ENCODE peak calls at places on chromosomes 13 and 19, in six cellular contexts. One of them, this sample, is unnamed.
A peak's percentile ranks its signal among the peaks of the same experiment; 100 is the strongest.

GRCh38 chr13:109400625-109401257 is 385.6 kb downstream of the IRS2 start:
- DNase-seq in amygdala: no peak
- DNase-seq in activated CD4-positive, alpha-beta T cell treated with anti-CD3 and anti-CD28 coated beads for 48 hours: no peak
- DNase-seq in stimulated activated CD8-positive, alpha-beta memory T cell treated with anti-CD3 and anti-CD28 coated beads, Interleukin-15, amount 100 ng/mL, for 24 hours: no peak
- DNase-seq in T-helper 2 cell: no peak
- DNase-seq in endothelial cell: no peak
- DNase-seq in this sample: no peak

GRCh38 chr13:24308068-24308445 is 1.3 kb upstream of the C1QTNF9 start:
- DNase-seq in amygdala: no peak
- DNase-seq in activated CD4-positive, alpha-beta T cell treated with anti-CD3 and anti-CD28 coated beads for 48 hours: no peak
- DNase-seq in stimulated activated CD8-positive, alpha-beta memory T cell treated with anti-CD3 and anti-CD28 coated beads, Interleukin-15, amount 100 ng/mL, for 24 hours: no peak
- DNase-seq in T-helper 2 cell: no peak
- DNase-seq in endothelial cell: no peak
- DNase-seq in this sample: no peak

GRCh38 chr19:19628499-19629134 is 597 bp upstream of the LPAR2 start:
- DNase-seq in amygdala: no peak
- DNase-seq in activated CD4-positive, alpha-beta T cell treated with anti-CD3 and anti-CD28 coated beads for 48 hours: peak; percentile 66
- DNase-seq in stimulated activated CD8-positive, alpha-beta memory T cell treated with anti-CD3 and anti-CD28 coated beads, Interleukin-15, amount 100 ng/mL, for 24 hours: no peak
- DNase-seq in T-helper 2 cell: no peak
- DNase-seq in endothelial cell: peak; percentile 57
- DNase-seq in this sample: no peak

GRCh38 chr13:43977911-43978310 is 98.2 kb downstream of the LACC1 start:
- DNase-seq in amygdala: no peak
- DNase-seq in activated CD4-positive, alpha-beta T cell treated with anti-CD3 and anti-CD28 coated beads for 48 hours: no peak
- DNase-seq in stimulated activated CD8-positive, alpha-beta memory T cell treated with anti-CD3 and anti-CD28 coated beads, Interleukin-15, amount 100 ng/mL, for 24 hours: no peak
- DNase-seq in T-helper 2 cell: no peak
- DNase-seq in endothelial cell: no peak
- DNase-seq in this sample: no peak

GRCh38 chr19:41543582-41543981 is 32.4 kb upstream of the CEACAM21 start:
- DNase-seq in amygdala: no peak
- DNase-seq in activated CD4-positive, alpha-beta T cell treated with anti-CD3 and anti-CD28 coated beads for 48 hours: no peak
- DNase-seq in stimulated activated CD8-positive, alpha-beta memory T cell treated with anti-CD3 and anti-CD28 coated beads, Interleukin-15, amount 100 ng/mL, for 24 hours: no peak
- DNase-seq in T-helper 2 cell: no peak
- DNase-seq in endothelial cell: no peak
- DNase-seq in this sample: no peak

GRCh38 chr13:40290758-40291157 is 375.7 kb downstream of the FOXO1 start:
- DNase-seq in amygdala: no peak
- DNase-seq in activated CD4-positive, alpha-beta T cell treated with anti-CD3 and anti-CD28 coated beads for 48 hours: no peak
- DNase-seq in stimulated activated CD8-positive, alpha-beta memory T cell treated with anti-CD3 and anti-CD28 coated beads, Interleukin-15, amount 100 ng/mL, for 24 hours: no peak
- DNase-seq in T-helper 2 cell: no peak
- DNase-seq in endothelial cell: no peak
- DNase-seq in this sample: no peak

GRCh38 chr19:47097396-47098217 is 16.0 kb downstream of the ZC3H4 start:
- DNase-seq in amygdala: peak; percentile 29
- DNase-seq in activated CD4-positive, alpha-beta T cell treated with anti-CD3 and anti-CD28 coated beads for 48 hours: no peak
- DNase-seq in stimulated activated CD8-positive, alpha-beta memory T cell treated with anti-CD3 and anti-CD28 coated beads, Interleukin-15, amount 100 ng/mL, for 24 hours: no peak
- DNase-seq in T-helper 2 cell: no peak
- DNase-seq in endothelial cell: no peak
- DNase-seq in this sample: no peak

GRCh38 chr13:75372923-75373841 is 108.8 kb downstream of the TBC1D4 start:
- DNase-seq in amygdala: no peak
- DNase-seq in activated CD4-positive, alpha-beta T cell treated with anti-CD3 and anti-CD28 coated beads for 48 hours: no peak
- DNase-seq in stimulated activated CD8-positive, alpha-beta memory T cell treated with anti-CD3 and anti-CD28 coated beads, Interleukin-15, amount 100 ng/mL, for 24 hours: no peak
- DNase-seq in T-helper 2 cell: no peak
- DNase-seq in endothelial cell: no peak
- DNase-seq in this sample: peak; percentile 8

GRCh38 chr19:19319725-19320361 is 466 bp downstream of the SUGP1 start:
- DNase-seq in amygdala: no peak
- DNase-seq in activated CD4-positive, alpha-beta T cell treated with anti-CD3 and anti-CD28 coated beads for 48 hours: peak; percentile 18
- DNase-seq in stimulated activated CD8-positive, alpha-beta memory T cell treated with anti-CD3 and anti-CD28 coated beads, Interleukin-15, amount 100 ng/mL, for 24 hours: no peak
- DNase-seq in T-helper 2 cell: peak; percentile 41
- DNase-seq in endothelial cell: no peak
- DNase-seq in this sample: no peak

GRCh38 chr19:42018503-42019193 is 24.6 kb upstream of the ATP1A3 start:
- DNase-seq in amygdala: no peak
- DNase-seq in activated CD4-positive, alpha-beta T cell treated with anti-CD3 and anti-CD28 coated beads for 48 hours: no peak
- DNase-seq in stimulated activated CD8-positive, alpha-beta memory T cell treated with anti-CD3 and anti-CD28 coated beads, Interleukin-15, amount 100 ng/mL, for 24 hours: no peak
- DNase-seq in T-helper 2 cell: no peak
- DNase-seq in endothelial cell: no peak
- DNase-seq in this sample: no peak

GRCh38 chr19:38093587-38093986 is 130.4 kb downstream of the DPF1 start:
- DNase-seq in amygdala: no peak
- DNase-seq in activated CD4-positive, alpha-beta T cell treated with anti-CD3 and anti-CD28 coated beads for 48 hours: no peak
- DNase-seq in stimulated activated CD8-positive, alpha-beta memory T cell treated with anti-CD3 and anti-CD28 coated beads, Interleukin-15, amount 100 ng/mL, for 24 hours: no peak
- DNase-seq in T-helper 2 cell: no peak
- DNase-seq in endothelial cell: no peak
- DNase-seq in this sample: no peak

GRCh38 chr13:69109891-69110525 is 997.6 kb upstream of the ATXN8OS start:
- DNase-seq in amygdala: no peak
- DNase-seq in activated CD4-positive, alpha-beta T cell treated with anti-CD3 and anti-CD28 coated beads for 48 hours: no peak
- DNase-seq in stimulated activated CD8-positive, alpha-beta memory T cell treated with anti-CD3 and anti-CD28 coated beads, Interleukin-15, amount 100 ng/mL, for 24 hours: no peak
- DNase-seq in T-helper 2 cell: no peak
- DNase-seq in endothelial cell: no peak
- DNase-seq in this sample: no peak

GRCh38 chr19:2469102-2469914 is 6.6 kb upstream of the GADD45B start:
- DNase-seq in amygdala: no peak
- DNase-seq in activated CD4-positive, alpha-beta T cell treated with anti-CD3 and anti-CD28 coated beads for 48 hours: peak; percentile 69
- DNase-seq in stimulated activated CD8-positive, alpha-beta memory T cell treated with anti-CD3 and anti-CD28 coated beads, Interleukin-15, amount 100 ng/mL, for 24 hours: no peak
- DNase-seq in T-helper 2 cell: peak; percentile 37
- DNase-seq in endothelial cell: no peak
- DNase-seq in this sample: no peak

GRCh38 chr13:108360139-108360538 is 90.6 kb downstream of the TNFSF13B start:
- DNase-seq in amygdala: no peak
- DNase-seq in activated CD4-positive, alpha-beta T cell treated with anti-CD3 and anti-CD28 coated beads for 48 hours: no peak
- DNase-seq in stimulated activated CD8-positive, alpha-beta memory T cell treated with anti-CD3 and anti-CD28 coated beads, Interleukin-15, amount 100 ng/mL, for 24 hours: no peak
- DNase-seq in T-helper 2 cell: no peak
- DNase-seq in endothelial cell: no peak
- DNase-seq in this sample: no peak

GRCh38 chr19:19064098-19064722 is 416 bp downstream of the SLC25A42 start:
- DNase-seq in amygdala: no peak
- DNase-seq in activated CD4-positive, alpha-beta T cell treated with anti-CD3 and anti-CD28 coated beads for 48 hours: no peak
- DNase-seq in stimulated activated CD8-positive, alpha-beta memory T cell treated with anti-CD3 and anti-CD28 coated beads, Interleukin-15, amount 100 ng/mL, for 24 hours: no peak
- DNase-seq in T-helper 2 cell: no peak
- DNase-seq in endothelial cell: peak; percentile 62
- DNase-seq in this sample: peak; percentile 16

GRCh38 chr19:1862424-1863307 is 713 bp downstream of the KLF16 start:
- DNase-seq in amygdala: no peak
- DNase-seq in activated CD4-positive, alpha-beta T cell treated with anti-CD3 and anti-CD28 coated beads for 48 hours: peak; percentile 64
- DNase-seq in stimulated activated CD8-positive, alpha-beta memory T cell treated with anti-CD3 and anti-CD28 coated beads, Interleukin-15, amount 100 ng/mL, for 24 hours: peak; percentile 56
- DNase-seq in T-helper 2 cell: peak; percentile 68
- DNase-seq in endothelial cell: no peak
- DNase-seq in this sample: no peak

GRCh38 chr19:50780753-50781480 is 9.3 kb upstream of the ACP4 start:
- DNase-seq in amygdala: no peak
- DNase-seq in activated CD4-positive, alpha-beta T cell treated with anti-CD3 and anti-CD28 coated beads for 48 hours: no peak
- DNase-seq in stimulated activated CD8-positive, alpha-beta memory T cell treated with anti-CD3 and anti-CD28 coated beads, Interleukin-15, amount 100 ng/mL, for 24 hours: no peak
- DNase-seq in T-helper 2 cell: no peak
- DNase-seq in endothelial cell: no peak
- DNase-seq in this sample: no peak

GRCh38 chr13:69566104-69566716 is 541.4 kb upstream of the ATXN8OS start:
- DNase-seq in amygdala: no peak
- DNase-seq in activated CD4-positive, alpha-beta T cell treated with anti-CD3 and anti-CD28 coated beads for 48 hours: no peak
- DNase-seq in stimulated activated CD8-positive, alpha-beta memory T cell treated with anti-CD3 and anti-CD28 coated beads, Interleukin-15, amount 100 ng/mL, for 24 hours: no peak
- DNase-seq in T-helper 2 cell: no peak
- DNase-seq in endothelial cell: no peak
- DNase-seq in this sample: no peak

GRCh38 chr13:75812751-75813181 is 176.6 kb downstream of the LMO7 start:
- DNase-seq in amygdala: no peak
- DNase-seq in activated CD4-positive, alpha-beta T cell treated with anti-CD3 and anti-CD28 coated beads for 48 hours: no peak
- DNase-seq in stimulated activated CD8-positive, alpha-beta memory T cell treated with anti-CD3 and anti-CD28 coated beads, Interleukin-15, amount 100 ng/mL, for 24 hours: no peak
- DNase-seq in T-helper 2 cell: no peak
- DNase-seq in endothelial cell: no peak
- DNase-seq in this sample: no peak

GRCh38 chr19:7554990-7555864 is 19.7 kb downstream of the PNPLA6 start:
- DNase-seq in amygdala: no peak
- DNase-seq in activated CD4-positive, alpha-beta T cell treated with anti-CD3 and anti-CD28 coated beads for 48 hours: peak; percentile 67
- DNase-seq in stimulated activated CD8-positive, alpha-beta memory T cell treated with anti-CD3 and anti-CD28 coated beads, Interleukin-15, amount 100 ng/mL, for 24 hours: no peak
- DNase-seq in T-helper 2 cell: no peak
- DNase-seq in endothelial cell: no peak
- DNase-seq in this sample: peak; percentile 64

GRCh38 chr13:32734511-32734910 is 148.3 kb downstream of the PDS5B start:
- DNase-seq in amygdala: no peak
- DNase-seq in activated CD4-positive, alpha-beta T cell treated with anti-CD3 and anti-CD28 coated beads for 48 hours: peak; percentile 40
- DNase-seq in stimulated activated CD8-positive, alpha-beta memory T cell treated with anti-CD3 and anti-CD28 coated beads, Interleukin-15, amount 100 ng/mL, for 24 hours: no peak
- DNase-seq in T-helper 2 cell: peak; percentile 6
- DNase-seq in endothelial cell: no peak
- DNase-seq in this sample: peak; percentile 2

GRCh38 chr13:76296751-76297150 is 589.5 kb downstream of the KCTD12 start:
- DNase-seq in amygdala: no peak
- DNase-seq in activated CD4-positive, alpha-beta T cell treated with anti-CD3 and anti-CD28 coated beads for 48 hours: no peak
- DNase-seq in stimulated activated CD8-positive, alpha-beta memory T cell treated with anti-CD3 and anti-CD28 coated beads, Interleukin-15, amount 100 ng/mL, for 24 hours: no peak
- DNase-seq in T-helper 2 cell: no peak
- DNase-seq in endothelial cell: no peak
- DNase-seq in this sample: no peak

GRCh38 chr19:16462757-16463250 is 9.0 kb downstream of the EPS15L1 start:
- DNase-seq in amygdala: no peak
- DNase-seq in activated CD4-positive, alpha-beta T cell treated with anti-CD3 and anti-CD28 coated beads for 48 hours: no peak
- DNase-seq in stimulated activated CD8-positive, alpha-beta memory T cell treated with anti-CD3 and anti-CD28 coated beads, Interleukin-15, amount 100 ng/mL, for 24 hours: no peak
- DNase-seq in T-helper 2 cell: peak; percentile 48
- DNase-seq in endothelial cell: no peak
- DNase-seq in this sample: no peak

GRCh38 chr19:5718579-5719273 is 1.2 kb downstream of the LONP1 start:
- DNase-seq in amygdala: no peak
- DNase-seq in activated CD4-positive, alpha-beta T cell treated with anti-CD3 and anti-CD28 coated beads for 48 hours: peak; percentile 78
- DNase-seq in stimulated activated CD8-positive, alpha-beta memory T cell treated with anti-CD3 and anti-CD28 coated beads, Interleukin-15, amount 100 ng/mL, for 24 hours: no peak
- DNase-seq in T-helper 2 cell: peak; percentile 55
- DNase-seq in endothelial cell: no peak
- DNase-seq in this sample: peak; percentile 42

GRCh38 chr19:18414504-18415176 is 4.6 kb upstream of the SSBP4 start:
- DNase-seq in amygdala: no peak
- DNase-seq in activated CD4-positive, alpha-beta T cell treated with anti-CD3 and anti-CD28 coated beads for 48 hours: peak; percentile 16
- DNase-seq in stimulated activated CD8-positive, alpha-beta memory T cell treated with anti-CD3 and anti-CD28 coated beads, Interleukin-15, amount 100 ng/mL, for 24 hours: no peak
- DNase-seq in T-helper 2 cell: no peak
- DNase-seq in endothelial cell: no peak
- DNase-seq in this sample: no peak

GRCh38 chr13:31096624-31097302 is 64.9 kb downstream of the HSPH1 start:
- DNase-seq in amygdala: no peak
- DNase-seq in activated CD4-positive, alpha-beta T cell treated with anti-CD3 and anti-CD28 coated beads for 48 hours: no peak
- DNase-seq in stimulated activated CD8-positive, alpha-beta memory T cell treated with anti-CD3 and anti-CD28 coated beads, Interleukin-15, amount 100 ng/mL, for 24 hours: no peak
- DNase-seq in T-helper 2 cell: no peak
- DNase-seq in endothelial cell: no peak
- DNase-seq in this sample: no peak

GRCh38 chr19:17078038-17078919 is 2.7 kb downstream of the MYO9B start:
- DNase-seq in amygdala: no peak
- DNase-seq in activated CD4-positive, alpha-beta T cell treated with anti-CD3 and anti-CD28 coated beads for 48 hours: no peak
- DNase-seq in stimulated activated CD8-positive, alpha-beta memory T cell treated with anti-CD3 and anti-CD28 coated beads, Interleukin-15, amount 100 ng/mL, for 24 hours: no peak
- DNase-seq in T-helper 2 cell: no peak
- DNase-seq in endothelial cell: no peak
- DNase-seq in this sample: no peak

GRCh38 chr19:48812094-48812929 is 1.5 kb upstream of the BCAT2 start:
- DNase-seq in amygdala: peak; percentile 41
- DNase-seq in activated CD4-positive, alpha-beta T cell treated with anti-CD3 and anti-CD28 coated beads for 48 hours: peak; percentile 75
- DNase-seq in stimulated activated CD8-positive, alpha-beta memory T cell treated with anti-CD3 and anti-CD28 coated beads, Interleukin-15, amount 100 ng/mL, for 24 hours: no peak
- DNase-seq in T-helper 2 cell: peak; percentile 84
- DNase-seq in endothelial cell: peak; percentile 52
- DNase-seq in this sample: no peak

GRCh38 chr13:45368571-45368970 is 27.6 kb upstream of the TPT1 start:
- DNase-seq in amygdala: no peak
- DNase-seq in activated CD4-positive, alpha-beta T cell treated with anti-CD3 and anti-CD28 coated beads for 48 hours: no peak
- DNase-seq in stimulated activated CD8-positive, alpha-beta memory T cell treated with anti-CD3 and anti-CD28 coated beads, Interleukin-15, amount 100 ng/mL, for 24 hours: no peak
- DNase-seq in T-helper 2 cell: no peak
- DNase-seq in endothelial cell: no peak
- DNase-seq in this sample: peak; percentile 44

GRCh38 chr19:5155586-5156210 is 184.9 kb downstream of the PTPRS start:
- DNase-seq in amygdala: no peak
- DNase-seq in activated CD4-positive, alpha-beta T cell treated with anti-CD3 and anti-CD28 coated beads for 48 hours: no peak
- DNase-seq in stimulated activated CD8-positive, alpha-beta memory T cell treated with anti-CD3 and anti-CD28 coated beads, Interleukin-15, amount 100 ng/mL, for 24 hours: no peak
- DNase-seq in T-helper 2 cell: no peak
- DNase-seq in endothelial cell: no peak
- DNase-seq in this sample: no peak

GRCh38 chr13:49020940-49021548 is 45.3 kb downstream of the FNDC3A start:
- DNase-seq in amygdala: no peak
- DNase-seq in activated CD4-positive, alpha-beta T cell treated with anti-CD3 and anti-CD28 coated beads for 48 hours: no peak
- DNase-seq in stimulated activated CD8-positive, alpha-beta memory T cell treated with anti-CD3 and anti-CD28 coated beads, Interleukin-15, amount 100 ng/mL, for 24 hours: no peak
- DNase-seq in T-helper 2 cell: no peak
- DNase-seq in endothelial cell: no peak
- DNase-seq in this sample: no peak

GRCh38 chr13:113080361-113080831 is 25.2 kb upstream of the F7 start:
- DNase-seq in amygdala: no peak
- DNase-seq in activated CD4-positive, alpha-beta T cell treated with anti-CD3 and anti-CD28 coated beads for 48 hours: no peak
- DNase-seq in stimulated activated CD8-positive, alpha-beta memory T cell treated with anti-CD3 and anti-CD28 coated beads, Interleukin-15, amount 100 ng/mL, for 24 hours: no peak
- DNase-seq in T-helper 2 cell: no peak
- DNase-seq in endothelial cell: no peak
- DNase-seq in this sample: no peak